ENCODE peak calls at places on chromosomes 7 and 10, in seven cellular contexts. One of them, this sample, is unnamed.

GRCh38 chr7:80826520-80827237 is 92.2 kb downstream of the SEMA3C start:
- DNase-seq in epithelial cell of esophagus: peak
- DNase-seq in GM12865: no peak
- DNase-seq in AG09309: no peak
- DNase-seq in GM23338: no peak
- DNase-seq in transverse colon: no peak
- DNase-seq in HFF-Myc: no peak
- DNase-seq in this sample: no peak

GRCh38 chr7:32905175-32905662 is 13.7 kb upstream of the KBTBD2 start:
- DNase-seq in AG09309: peak
- DNase-seq in epithelial cell of esophagus: peak
- DNase-seq in HFF-Myc: peak
- DNase-seq in GM12865: peak
- DNase-seq in transverse colon: peak
- DNase-seq in GM23338: peak
- DNase-seq in this sample: no peak

GRCh38 chr10:96610817-96611216 is 24.0 kb upstream of the TM9SF3 start:
- DNase-seq in AG09309: no peak
- DNase-seq in GM23338: no peak
- DNase-seq in epithelial cell of esophagus: no peak
- DNase-seq in GM12865: no peak
- DNase-seq in transverse colon: peak
- DNase-seq in HFF-Myc: no peak
- DNase-seq in this sample: no peak

GRCh38 chr7:139948587-139948986 is 114.2 kb downstream of the PARP12 start:
- DNase-seq in epithelial cell of esophagus: no peak
- DNase-seq in AG09309: no peak
- DNase-seq in GM23338: no peak
- DNase-seq in transverse colon: no peak
- DNase-seq in HFF-Myc: no peak
- DNase-seq in GM12865: no peak
- DNase-seq in this sample: no peak

GRCh38 chr7:26667514-26668133 is 196.8 kb downstream of the SKAP2 start:
- DNase-seq in epithelial cell of esophagus: peak
- DNase-seq in GM12865: peak
- DNase-seq in transverse colon: peak
- DNase-seq in HFF-Myc: peak
- DNase-seq in GM23338: peak
- DNase-seq in AG09309: peak
- DNase-seq in this sample: peak

GRCh38 chr7:99232082-99232770 is 24.3 kb upstream of the KPNA7 start:
- DNase-seq in epithelial cell of esophagus: no peak
- DNase-seq in GM23338: no peak
- DNase-seq in AG09309: no peak
- DNase-seq in GM12865: no peak
- DNase-seq in transverse colon: no peak
- DNase-seq in HFF-Myc: no peak
- DNase-seq in this sample: no peak

GRCh38 chr7:1460757-1461639 is 1.7 kb upstream of the MICALL2 start:
- DNase-seq in HFF-Myc: no peak
- DNase-seq in epithelial cell of esophagus: peak
- DNase-seq in GM23338: peak
- DNase-seq in GM12865: peak
- DNase-seq in AG09309: no peak
- DNase-seq in transverse colon: peak
- DNase-seq in this sample: no peak

GRCh38 chr7:48426966-48427555 is 255.8 kb downstream of the ABCA13 start:
- DNase-seq in GM12865: no peak
- DNase-seq in AG09309: no peak
- DNase-seq in GM23338: no peak
- DNase-seq in HFF-Myc: no peak
- DNase-seq in epithelial cell of esophagus: peak
- DNase-seq in transverse colon: peak
- DNase-seq in this sample: no peak

DNA sequence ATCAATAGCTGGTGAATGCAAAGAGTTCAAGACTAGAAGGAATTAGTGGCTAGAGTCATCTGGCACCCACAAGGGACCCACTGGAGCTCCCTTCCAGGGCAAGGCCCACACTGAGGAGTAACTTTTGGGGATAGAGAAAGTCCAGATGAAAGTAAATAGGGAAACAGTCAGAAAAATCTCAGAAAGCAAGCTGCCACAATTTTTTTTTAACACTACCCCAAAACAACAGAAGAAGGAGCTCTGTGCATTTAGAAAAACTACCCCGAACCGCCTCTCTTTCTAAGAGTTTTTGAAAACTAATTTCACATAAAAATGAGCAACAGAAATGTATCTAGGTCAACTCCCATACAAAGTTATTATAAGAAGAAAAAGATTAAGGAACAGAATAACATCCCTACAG is 42.2 kb downstream of the AOAH start:
- DNase-seq in transverse colon: no peak
- DNase-seq in GM23338: no peak
- DNase-seq in epithelial cell of esophagus: no peak
- DNase-seq in AG09309: no peak
- DNase-seq in GM12865: no peak
- DNase-seq in HFF-Myc: no peak
- DNase-seq in this sample: no peak
- TF ChIP-seq CTCF in transverse colon: no peak
- TF ChIP-seq CTCF in GM23338: no peak
- TF ChIP-seq CTCF in epithelial cell of esophagus: no peak
- TF ChIP-seq CTCF in AG09309: no peak
- TF ChIP-seq CTCF in GM12865: no peak
- TF ChIP-seq CTCF in HFF-Myc: no peak
- TF ChIP-seq CTCF in this sample: no peak

GRCh38 chr7:77352688-77353406 is 63.3 kb downstream of the GSAP start:
- DNase-seq in AG09309: no peak
- DNase-seq in HFF-Myc: no peak
- DNase-seq in transverse colon: no peak
- DNase-seq in epithelial cell of esophagus: no peak
- DNase-seq in GM12865: peak
- DNase-seq in GM23338: no peak
- DNase-seq in this sample: no peak

GRCh38 chr7:77346441-77346840 is 69.7 kb downstream of the GSAP start:
- DNase-seq in epithelial cell of esophagus: no peak
- DNase-seq in GM12865: no peak
- DNase-seq in HFF-Myc: no peak
- DNase-seq in transverse colon: no peak
- DNase-seq in AG09309: no peak
- DNase-seq in GM23338: no peak
- DNase-seq in this sample: no peak

GRCh38 chr7:77348371-77348813 is 67.8 kb downstream of the GSAP start:
- DNase-seq in AG09309: peak
- DNase-seq in GM12865: no peak
- DNase-seq in HFF-Myc: no peak
- DNase-seq in GM23338: no peak
- DNase-seq in epithelial cell of esophagus: peak
- DNase-seq in transverse colon: no peak
- DNase-seq in this sample: no peak

GRCh38 chr7:77351539-77352004 is 64.6 kb downstream of the GSAP start:
- DNase-seq in HFF-Myc: no peak
- DNase-seq in epithelial cell of esophagus: no peak
- DNase-seq in GM23338: peak
- DNase-seq in AG09309: no peak
- DNase-seq in GM12865: peak
- DNase-seq in transverse colon: peak
- DNase-seq in this sample: no peak

DNA sequence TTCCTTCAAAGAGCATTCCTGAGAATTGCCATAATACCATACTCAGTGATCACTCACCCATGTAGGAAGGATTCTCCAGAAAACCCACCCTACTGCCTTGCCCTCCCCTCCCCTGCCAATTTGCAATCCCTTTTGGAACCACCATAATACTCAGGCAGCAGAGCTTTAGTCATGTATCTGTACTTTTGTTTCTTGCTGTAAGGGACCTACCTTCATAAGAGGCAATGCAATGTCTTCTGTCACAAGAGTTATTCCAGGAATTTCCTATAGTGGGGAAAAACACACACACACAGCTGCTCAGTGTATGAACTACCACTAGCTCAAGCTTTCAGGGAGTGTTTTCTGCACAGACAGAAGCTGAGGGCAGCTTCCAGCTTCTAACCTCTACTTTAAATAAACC is 67.0 kb downstream of the GSAP start:
- DNase-seq in epithelial cell of esophagus: no peak
- DNase-seq in GM12865: no peak
- DNase-seq in AG09309: no peak
- DNase-seq in HFF-Myc: no peak
- DNase-seq in GM23338: no peak
- DNase-seq in transverse colon: no peak
- DNase-seq in this sample: no peak
- TF ChIP-seq CTCF in epithelial cell of esophagus: no peak
- TF ChIP-seq CTCF in GM12865: no peak
- TF ChIP-seq CTCF in AG09309: no peak
- TF ChIP-seq CTCF in HFF-Myc: no peak
- TF ChIP-seq CTCF in GM23338: no peak
- TF ChIP-seq CTCF in transverse colon: no peak
- TF ChIP-seq CTCF in this sample: no peak

GRCh38 chr10:119443441-119443840 is 99.1 kb downstream of the RGS10 start:
- DNase-seq in HFF-Myc: no peak
- DNase-seq in transverse colon: no peak
- DNase-seq in AG09309: no peak
- DNase-seq in epithelial cell of esophagus: no peak
- DNase-seq in GM23338: no peak
- DNase-seq in GM12865: no peak
- DNase-seq in this sample: no peak

GRCh38 chr10:119443970-119444660 is 98.4 kb downstream of the RGS10 start:
- DNase-seq in epithelial cell of esophagus: no peak
- DNase-seq in transverse colon: no peak
- DNase-seq in GM12865: no peak
- DNase-seq in HFF-Myc: no peak
- DNase-seq in AG09309: no peak
- DNase-seq in GM23338: no peak
- DNase-seq in this sample: no peak

GRCh38 chr10:119442758-119443060 is 99.8 kb downstream of the RGS10 start:
- DNase-seq in GM12865: no peak
- DNase-seq in HFF-Myc: no peak
- DNase-seq in epithelial cell of esophagus: no peak
- DNase-seq in transverse colon: no peak
- DNase-seq in AG09309: no peak
- DNase-seq in GM23338: no peak
- DNase-seq in this sample: no peak

GRCh38 chr10:119441151-119441821 is 101.2 kb downstream of the RGS10 start:
- DNase-seq in GM23338: no peak
- DNase-seq in GM12865: no peak
- DNase-seq in AG09309: peak
- DNase-seq in HFF-Myc: peak
- DNase-seq in epithelial cell of esophagus: peak
- DNase-seq in transverse colon: no peak
- DNase-seq in this sample: no peak

GRCh38 chr10:119441921-119442757 is 100.4 kb downstream of the RGS10 start:
- DNase-seq in GM23338: no peak
- DNase-seq in epithelial cell of esophagus: no peak
- DNase-seq in transverse colon: no peak
- DNase-seq in GM12865: no peak
- DNase-seq in HFF-Myc: no peak
- DNase-seq in AG09309: no peak
- DNase-seq in this sample: peak
- TF ChIP-seq CTCF in GM23338: peak
- TF ChIP-seq CTCF in epithelial cell of esophagus: no peak
- TF ChIP-seq CTCF in transverse colon: no peak
- TF ChIP-seq CTCF in GM12865: no peak
- TF ChIP-seq CTCF in HFF-Myc: no peak
- TF ChIP-seq CTCF in AG09309: no peak
- TF ChIP-seq CTCF in this sample: no peak

DNA sequence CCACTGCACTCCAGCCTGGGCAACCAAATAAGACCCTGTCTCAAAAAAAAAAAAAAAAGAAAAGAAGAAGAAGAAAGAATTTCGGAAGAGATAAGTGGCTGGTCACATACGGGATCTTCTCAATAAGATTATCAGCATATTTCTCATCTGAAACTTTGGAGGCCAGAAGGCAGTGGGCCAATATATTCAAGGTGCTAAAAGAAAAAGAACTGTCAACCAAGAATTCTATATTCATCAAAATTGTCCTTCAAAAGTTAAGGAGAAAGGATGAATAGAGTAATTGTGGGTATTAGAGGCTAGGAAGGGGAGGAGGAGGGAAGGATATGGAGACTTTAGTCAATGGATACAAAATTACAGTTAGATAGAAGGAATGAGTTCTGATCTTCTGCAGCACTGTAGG is 43.9 kb upstream of the NANOS1 start:
- DNase-seq in AG09309: no peak
- DNase-seq in HFF-Myc: no peak
- DNase-seq in epithelial cell of esophagus: no peak
- DNase-seq in GM12865: no peak
- DNase-seq in transverse colon: no peak
- DNase-seq in GM23338: no peak
- DNase-seq in this sample: no peak
- TF ChIP-seq CTCF in AG09309: no peak
- TF ChIP-seq CTCF in HFF-Myc: no peak
- TF ChIP-seq CTCF in epithelial cell of esophagus: no peak
- TF ChIP-seq CTCF in GM12865: no peak
- TF ChIP-seq CTCF in transverse colon: no peak
- TF ChIP-seq CTCF in GM23338: no peak
- TF ChIP-seq CTCF in this sample: no peak

DNA sequence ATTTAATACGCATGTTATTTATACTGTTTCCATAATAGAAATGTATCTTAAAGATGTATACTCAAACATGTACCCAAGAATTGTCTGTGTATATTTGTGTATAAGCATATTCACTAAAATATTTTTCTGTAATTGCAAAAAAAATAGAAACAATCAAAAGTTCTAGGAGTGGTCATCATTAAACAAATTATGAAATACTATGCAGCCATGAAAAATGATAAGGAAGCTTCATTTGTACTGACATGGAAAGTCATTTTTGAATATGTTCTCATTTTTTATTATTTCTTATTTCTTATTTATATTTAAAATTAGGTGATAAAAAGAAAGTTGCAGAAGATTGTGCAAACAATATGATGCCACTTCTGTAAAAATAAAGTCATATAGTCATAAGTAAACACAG is 400.0 kb upstream of the AUTS2 start:
- DNase-seq in HFF-Myc: no peak
- DNase-seq in epithelial cell of esophagus: no peak
- DNase-seq in GM12865: no peak
- DNase-seq in transverse colon: no peak
- DNase-seq in GM23338: no peak
- DNase-seq in AG09309: no peak
- DNase-seq in this sample: no peak
- TF ChIP-seq CTCF in HFF-Myc: no peak
- TF ChIP-seq CTCF in epithelial cell of esophagus: no peak
- TF ChIP-seq CTCF in GM12865: no peak
- TF ChIP-seq CTCF in transverse colon: no peak
- TF ChIP-seq CTCF in GM23338: no peak
- TF ChIP-seq CTCF in AG09309: no peak
- TF ChIP-seq CTCF in this sample: no peak

DNA sequence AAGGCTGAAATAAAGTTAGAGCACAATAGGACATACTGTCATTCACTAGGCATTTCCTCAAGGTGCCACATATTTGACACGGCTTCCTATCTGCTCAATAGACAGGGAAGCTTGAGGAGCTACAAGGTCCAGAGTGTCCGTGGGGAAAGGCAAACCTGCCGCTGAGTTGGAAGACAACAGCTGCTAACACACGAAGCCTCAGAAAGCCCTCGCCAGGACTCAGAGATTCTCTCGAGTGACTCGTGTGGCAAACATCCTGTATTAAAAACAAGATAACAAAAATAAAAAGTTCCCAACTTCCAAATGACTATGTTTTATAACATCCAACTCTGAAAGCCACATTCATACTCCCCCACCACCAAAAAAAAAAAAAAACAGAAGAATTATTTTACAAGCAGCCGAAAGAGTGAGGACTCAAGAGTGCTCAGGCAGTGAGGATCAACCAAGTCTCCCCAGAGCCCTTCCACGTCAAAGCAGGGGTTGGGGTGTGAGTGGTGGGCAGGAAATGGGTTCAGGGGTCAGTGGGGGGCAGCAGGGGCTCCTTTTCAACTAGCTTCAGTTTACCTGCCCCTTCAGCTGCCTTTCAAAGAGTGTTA is 67.6 kb downstream of the STK17A start:
- DNase-seq in epithelial cell of esophagus: no peak
- DNase-seq in AG09309: peak
- DNase-seq in GM23338: no peak
- DNase-seq in HFF-Myc: no peak
- DNase-seq in GM12865: peak
- DNase-seq in transverse colon: no peak
- DNase-seq in this sample: no peak
- TF ChIP-seq CTCF in epithelial cell of esophagus: no peak
- TF ChIP-seq CTCF in AG09309: no peak
- TF ChIP-seq CTCF in GM23338: no peak
- TF ChIP-seq CTCF in HFF-Myc: no peak
- TF ChIP-seq CTCF in GM12865: no peak
- TF ChIP-seq CTCF in transverse colon: no peak
- TF ChIP-seq CTCF in this sample: no peak